ENCODE peak calls at places on chromosomes 6 and 20, in seven cellular contexts. N is HepG2, Q is GM12878, M is HCT116, L is H1, G is SK-N-SH, D is K562. W is an unnamed sample.

GRCh38 chr20:11838076-11838636 is 79.5 kb upstream of the BTBD3 start:
- DNase-seq in N (no peak), Q (no peak), M (no peak), L (no peak), G (no peak), D (no peak), W (peak; percentile 20)

GRCh38 chr20:4961746-4962145 is 39.6 kb downstream of the SLC23A2 start:
- DNase-seq in N (peak; percentile 99), Q (no peak), M (no peak), L (no peak), G (no peak), D (no peak), W (no peak)

GRCh38 chr6:44356432-44356950 is 14.0 kb downstream of the SPATS1 start:
- DNase-seq in N (no peak), Q (no peak), M (no peak), L (no peak), G (no peak), D (no peak), W (no peak)

GRCh38 chr6:108781419-108782110 is 66.7 kb upstream of the ARMC2 start:
- DNase-seq in N (no peak), Q (no peak), M (no peak), L (peak; percentile 71), G (no peak), D (no peak), W (no peak)

GRCh38 chr6:89934685-89935366 is 40.6 kb downstream of the GJA10 start:
- DNase-seq in N (no peak), Q (no peak), M (no peak), L (no peak), G (peak; percentile 41), D (peak; percentile 31), W (no peak)

GRCh38 chr6:169959129-169960002 is 207.9 kb downstream of the ERMARD start:
- DNase-seq in N (no peak), Q (no peak), M (no peak), L (peak; percentile 41), G (peak; percentile 32), D (no peak), W (no peak)

GRCh38 chr6:71197770-71198169 is 90.8 kb upstream of the OGFRL1 start:
- DNase-seq in N (no peak), Q (no peak), M (no peak), L (no peak), G (no peak), D (no peak), W (no peak)

GRCh38 chr20:54698373-54698772 is 223.0 kb downstream of the DOK5 start:
- DNase-seq in N (no peak), Q (no peak), M (no peak), L (no peak), G (no peak), D (no peak), W (no peak)

GRCh38 chr6:79461205-79461604 is 76.0 kb downstream of the LCA5 start:
- DNase-seq in N (peak; percentile 71), Q (no peak), M (no peak), L (no peak), G (no peak), D (no peak), W (no peak)

GRCh38 chr6:143164565-143165105 is 103.9 kb downstream of the AIG1 start:
- DNase-seq in N (no peak), Q (no peak), M (no peak), L (no peak), G (no peak), D (peak; percentile 20), W (no peak)

GRCh38 chr6:5084192-5084786 is 852 bp upstream of the PPP1R3G start:
- DNase-seq in N (no peak), Q (no peak), M (no peak), L (no peak), G (peak; percentile 72), D (peak; percentile 81), W (no peak)

GRCh38 chr20:43963872-43964791 is 49.5 kb downstream of the TOX2 start:
- DNase-seq in N (no peak), Q (no peak), M (no peak), L (no peak), G (no peak), D (no peak), W (no peak)

GRCh38 chr20:54195483-54196472 is 12.1 kb upstream of the PFDN4 start:
- DNase-seq in N (peak; percentile 67), Q (peak; percentile 47), M (no peak), L (no peak), G (no peak), D (no peak), W (no peak)

GRCh38 chr20:62938105-62938888 is at the start of gene GID8:
- DNase-seq in N (peak; percentile 35), Q (no peak), M (no peak), L (no peak), G (no peak), D (no peak), W (peak; percentile 52)

GRCh38 chr6:151388997-151389639 is 2.2 kb downstream of the ZBTB2 start:
- DNase-seq in N (no peak), Q (no peak), M (no peak), L (no peak), G (no peak), D (no peak), W (no peak)

GRCh38 chr6:31299947-31300346 is 28.1 kb upstream of the HLA-C start:
- DNase-seq in N (peak; percentile 51), Q (no peak), M (no peak), L (no peak), G (no peak), D (no peak), W (no peak)

GRCh38 chr20:16801919-16802651 is 53.9 kb downstream of the OTOR start:
- DNase-seq in N (peak; percentile 66), Q (peak; percentile 8), M (peak; percentile 56), L (peak; percentile 93), G (peak; percentile 48), D (peak; percentile 37), W (peak; percentile 64)

GRCh38 chr6:44630125-44631028 is 242.9 kb downstream of the CDC5L start:
- DNase-seq in N (peak; percentile 30), Q (no peak), M (peak; percentile 42), L (peak; percentile 77), G (peak; percentile 76), D (peak; percentile 73), W (peak; percentile 72)

GRCh38 chr6:45816674-45817297 is 198.9 kb downstream of the CLIC5 start:
- DNase-seq in N (no peak), Q (no peak), M (no peak), L (no peak), G (no peak), D (no peak), W (no peak)

GRCh38 chr6:6366778-6367177 is 46.3 kb upstream of the F13A1 start:
- DNase-seq in N (no peak), Q (no peak), M (no peak), L (no peak), G (no peak), D (no peak), W (no peak)

GRCh38 chr6:131635384-131636340 is 1.4 kb upstream of the ENPP3 start:
- DNase-seq in N (peak; percentile 78), Q (no peak), M (no peak), L (no peak), G (no peak), D (no peak), W (no peak)

GRCh38 chr6:167551634-167552630 is 227.0 kb downstream of the TTLL2 start:
- DNase-seq in N (no peak), Q (no peak), M (no peak), L (no peak), G (no peak), D (no peak), W (no peak)

GRCh38 chr6:13479206-13479797 is 8.1 kb downstream of the GFOD1 start:
- DNase-seq in N (no peak), Q (no peak), M (no peak), L (no peak), G (no peak), D (no peak), W (no peak)

DNA sequence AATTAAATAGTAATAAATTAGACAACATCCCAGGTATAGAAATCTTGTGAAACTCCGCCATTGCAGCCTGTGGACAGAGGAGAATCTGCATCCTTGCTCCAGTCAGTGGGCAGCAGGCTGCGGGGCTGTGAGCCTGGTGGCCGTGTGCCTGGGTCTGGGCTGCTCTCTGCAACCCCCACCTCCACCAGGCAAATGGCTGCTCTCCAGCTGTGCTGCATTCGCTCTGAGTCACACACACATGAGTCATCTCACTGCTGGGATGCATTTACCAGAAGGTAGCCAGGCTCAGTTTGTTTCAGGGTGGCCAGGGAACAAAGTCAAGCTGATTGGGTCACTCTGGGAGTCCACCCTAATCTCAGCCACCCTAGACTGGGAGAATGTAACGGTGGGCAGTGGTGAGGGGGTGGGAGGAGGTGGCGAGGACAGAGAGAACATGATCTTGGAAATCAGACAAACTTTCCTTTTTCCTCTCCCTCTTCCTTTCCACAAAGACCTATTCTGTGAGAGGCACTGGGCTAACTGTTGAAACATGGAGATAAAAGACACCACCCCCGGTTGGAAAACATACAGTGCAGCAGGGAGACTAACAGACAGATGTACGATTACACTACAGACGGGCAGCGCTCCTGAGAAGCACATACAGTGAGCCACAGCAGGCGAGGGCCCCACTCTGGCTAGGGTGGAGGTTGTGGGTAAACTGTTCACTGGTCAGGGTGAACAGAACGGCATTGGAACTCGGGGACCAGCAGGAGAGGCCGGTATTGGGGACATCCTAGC is 59.2 kb downstream of the TRAM2 start:
- DNase-seq in N (peak; percentile 92), Q (no peak), M (peak; percentile 80), L (peak; percentile 57), G (peak; percentile 85), D (peak; percentile 82), W (peak; percentile 27)
- TF ChIP-seq JUND in N (peak; percentile 98), Q (no peak), M (peak; percentile 99), L (peak; percentile 99), G (peak; percentile 100), D (peak; percentile 100), W (peak; percentile 55)

GRCh38 chr6:15171026-15171425 is 74.8 kb upstream of the JARID2 start:
- DNase-seq in N (no peak), Q (peak; percentile 32), M (no peak), L (no peak), G (no peak), D (no peak), W (no peak)

GRCh38 chr6:15160812-15161211 is 85.1 kb upstream of the JARID2 start:
- DNase-seq in N (no peak), Q (no peak), M (no peak), L (no peak), G (no peak), D (no peak), W (no peak)

GRCh38 chr6:15166121-15166520 is 79.7 kb upstream of the JARID2 start:
- DNase-seq in N (no peak), Q (no peak), M (no peak), L (no peak), G (no peak), D (no peak), W (no peak)
- TF ChIP-seq JUND in N (no peak), Q (no peak), M (no peak), L (no peak), G (no peak), D (no peak), W (no peak)

GRCh38 chr6:85419046-85419759 is 30.7 kb upstream of the NT5E start:
- DNase-seq in N (no peak), Q (no peak), M (no peak), L (no peak), G (no peak), D (no peak), W (no peak)
- TF ChIP-seq JUND in N (no peak), Q (no peak), M (no peak), L (no peak), G (no peak), D (no peak), W (no peak)

DNA sequence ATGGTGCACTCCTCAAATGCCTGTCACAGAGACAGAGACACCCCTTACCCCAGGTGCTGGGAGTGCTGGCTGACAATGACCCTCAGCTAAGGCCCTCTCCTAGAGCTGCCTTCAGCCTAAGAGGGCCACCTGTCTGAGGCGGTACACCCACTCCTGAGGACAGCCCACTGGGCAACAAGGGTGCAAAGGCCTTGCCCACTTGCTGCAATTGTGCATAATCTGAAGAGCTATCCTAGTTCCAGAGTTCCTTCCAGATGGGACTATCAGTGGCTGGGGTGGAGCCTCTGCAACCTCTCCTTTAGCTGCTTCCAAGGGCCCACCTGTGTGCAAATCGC is 87.6 kb downstream of the PREX1 start:
- DNase-seq in N (no peak), Q (no peak), M (no peak), L (no peak), G (no peak), D (no peak), W (no peak)
- TF ChIP-seq JUND in N (no peak), Q (no peak), M (no peak), L (no peak), G (no peak), D (no peak), W (no peak)